ENCODE peak calls at places on chromosomes 12 and 14, in five cellular contexts. T is WTC11, D is HepG2, O is GM12878, Q is K562. U is an unnamed sample.

GRCh38 chr14:103735439-103735814 is 19.8 kb downstream of the ZFYVE21 start:
- DNase-seq in T (no peak), D (no peak), O (no peak), Q (no peak), U (no peak)

GRCh38 chr12:115455268-115455681 is 771.3 kb upstream of the TBX3 start:
- DNase-seq in D (peak), Q (no peak), T (no peak), O (no peak), U (no peak)

GRCh38 chr14:65035049-65035448 is 48.4 kb downstream of the FNTB start:
- DNase-seq in Q (no peak), T (no peak), D (no peak), O (no peak), U (no peak)

GRCh38 chr14:102594514-102595175 is 2.2 kb downstream of the RCOR1 start:
- DNase-seq in T (peak), Q (peak), D (peak), O (peak), U (peak)

GRCh38 chr12:48104531-48104930 is 1.3 kb downstream of the SENP1 start:
- DNase-seq in T (no peak), D (no peak), Q (no peak), O (no peak), U (peak)

GRCh38 chr14:99595034-99595433 is 9.0 kb downstream of the CCDC85C start:
- DNase-seq in Q (no peak), O (peak), T (no peak), D (no peak), U (no peak)

GRCh38 chr12:120721866-120722265 is 3.8 kb upstream of the ACADS start:
- DNase-seq in O (no peak), Q (no peak), D (no peak), T (no peak), U (no peak)

GRCh38 chr12:49279706-49280159 is 14.9 kb downstream of the TUBA1C start:
- DNase-seq in O (no peak), Q (no peak), D (peak), T (no peak), U (peak)

GRCh38 chr12:6701078-6701768 is 608 bp upstream of the PIANP start:
- DNase-seq in T (no peak), D (no peak), O (no peak), Q (no peak), U (peak)

GRCh38 chr14:75927564-75928087 is 54.2 kb downstream of the TGFB3 start:
- DNase-seq in D (no peak), O (no peak), Q (no peak), T (no peak), U (no peak)
- TF ChIP-seq CREB1 in D (no peak), O (no peak), Q (no peak), T (no peak), U (no peak)

DNA sequence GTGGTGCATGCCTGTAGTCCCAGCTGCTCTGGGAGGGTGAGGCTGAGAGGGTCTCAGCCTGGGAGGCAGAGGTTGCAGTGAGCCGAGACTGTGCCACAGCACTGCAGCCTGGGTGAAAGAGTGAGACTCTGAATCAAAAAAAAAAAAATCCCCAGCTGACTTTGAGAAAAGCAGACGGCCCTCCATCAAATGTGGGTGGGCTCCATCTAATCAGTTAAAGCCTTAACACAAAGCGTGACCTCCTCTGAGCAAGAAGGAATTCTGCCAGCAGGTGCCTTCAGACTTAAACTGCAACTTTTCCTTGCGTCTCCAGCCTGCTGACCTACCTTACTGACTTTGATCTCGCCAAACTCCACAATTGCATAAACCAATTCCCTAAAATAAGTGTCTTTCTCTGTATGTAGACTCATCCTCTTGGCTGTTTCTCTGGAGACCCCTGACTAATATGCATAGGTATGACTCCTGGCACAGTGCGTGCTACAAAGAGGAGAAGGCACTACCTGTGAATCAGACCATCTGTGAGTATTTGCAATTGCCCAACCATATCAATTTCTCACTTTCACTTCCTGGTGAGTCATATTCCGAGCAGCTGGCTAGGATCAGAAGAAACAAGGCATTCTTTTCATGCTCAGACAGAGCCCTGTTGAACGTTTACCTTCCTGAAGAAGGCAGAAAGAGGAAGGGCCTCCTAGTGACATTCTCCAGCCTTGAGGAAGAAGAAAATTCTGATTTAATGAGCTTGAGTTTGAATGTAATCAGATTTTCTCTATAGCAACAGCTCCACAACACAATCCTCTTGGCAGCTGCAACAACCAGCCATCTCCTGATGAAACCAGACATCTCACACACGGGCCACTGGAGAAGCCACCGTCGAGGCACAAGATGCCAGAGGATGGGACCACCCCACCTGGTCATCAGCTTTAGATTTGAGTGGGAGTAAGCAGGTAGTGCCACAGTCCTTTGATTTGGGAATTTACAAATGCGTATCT is 54.3 kb downstream of the CLMN start:
- DNase-seq in O (peak), Q (no peak), T (no peak), D (peak), U (no peak)
- TF ChIP-seq CREB1 in O (peak), Q (no peak), T (no peak), D (no peak), U (no peak)

DNA sequence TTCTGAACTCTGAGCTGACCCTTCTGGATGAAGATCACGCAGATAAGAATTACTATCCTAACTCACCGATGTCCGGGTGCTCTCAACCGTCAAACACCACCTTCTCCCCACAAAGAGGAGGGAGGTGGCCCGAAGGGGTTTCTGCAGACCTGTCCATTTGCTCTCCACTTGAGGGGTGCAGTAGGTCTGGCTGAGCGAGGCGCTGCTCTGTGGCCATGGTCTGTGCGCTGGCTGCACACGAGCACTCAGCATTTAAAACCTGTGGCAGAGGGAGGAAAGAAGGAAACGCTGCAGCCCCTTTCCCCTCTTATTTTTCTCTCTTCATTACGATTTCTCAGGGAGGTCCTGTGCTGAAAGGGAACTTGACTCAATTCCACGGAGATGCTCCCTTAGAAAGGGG is 1.5 kb upstream of the HOXC13 start:
- DNase-seq in T (no peak), D (no peak), O (no peak), Q (no peak), U (no peak)
- TF ChIP-seq CREB1 in T (no peak), D (no peak), O (no peak), Q (no peak), U (no peak)

GRCh38 chr14:89013098-89013504 is 188.7 kb downstream of the TTC8 start:
- DNase-seq in Q (peak), T (peak), O (no peak), D (peak), U (peak)
- TF ChIP-seq CREB1 in Q (no peak), T (no peak), O (no peak), D (peak), U (no peak)